ENCODE peak calls at places on chromosomes 11 and 22, in five cellular contexts. N, I, P, J and U are unnamed samples.

GRCh38 chr22:19042285-19043110 is 79.7 kb downstream of the DGCR2 start:
- DNase-seq in N (no peak), I (no peak), P (peak), J (no peak), U (no peak)

GRCh38 chr11:1927151-1928037 is 7.9 kb downstream of the TNNT3 start:
- DNase-seq in N (no peak), I (no peak), P (no peak), J (no peak), U (no peak)

GRCh38 chr11:63557548-63557947 is 5.6 kb downstream of the PLAAT2 start:
- DNase-seq in N (no peak), I (no peak), P (no peak), J (no peak), U (no peak)

GRCh38 chr11:117961896-117962295 is 24.3 kb upstream of the IL10RA start:
- DNase-seq in N (no peak), I (no peak), P (no peak), J (no peak), U (no peak)

GRCh38 chr11:45142241-45142885 is 4.1 kb upstream of the PRDM11 start:
- DNase-seq in N (no peak), I (no peak), P (no peak), J (no peak), U (no peak)

GRCh38 chr22:39567135-39567946 is 3.2 kb upstream of the CACNA1I start:
- DNase-seq in N (no peak), I (no peak), P (peak), J (no peak), U (no peak)

GRCh38 chr11:14320020-14320419 is 39.0 kb downstream of the RRAS2 start:
- DNase-seq in N (no peak), I (no peak), P (no peak), J (peak), U (no peak)

GRCh38 chr22:42957544-42957943 is 57.4 kb downstream of the PACSIN2 start:
- DNase-seq in N (no peak), I (no peak), P (no peak), J (no peak), U (no peak)

GRCh38 chr11:71080239-71081097 is 171.9 kb downstream of the SHANK2 start:
- DNase-seq in N (no peak), I (peak), P (peak), J (peak), U (no peak)

GRCh38 chr11:95991545-95991944 is 67.6 kb upstream of the MTMR2 start:
- DNase-seq in N (no peak), I (no peak), P (no peak), J (peak), U (no peak)

GRCh38 chr22:49962751-49963646 is 2.4 kb downstream of the PIM3 start:
- DNase-seq in N (no peak), I (no peak), P (no peak), J (no peak), U (no peak)

GRCh38 chr11:43638717-43639116 is 41.8 kb upstream of the HSD17B12 start:
- DNase-seq in N (no peak), I (no peak), P (no peak), J (no peak), U (no peak)

GRCh38 chr22:36465232-36466021 is 16.0 kb downstream of the TXN2 start:
- DNase-seq in N (no peak), I (peak), P (no peak), J (peak), U (no peak)

GRCh38 chr11:110710520-110711381 is 1.5 kb downstream of the ARHGAP20 start:
- DNase-seq in N (no peak), I (peak), P (peak), J (peak), U (no peak)

GRCh38 chr11:72079776-72080325 is 491 bp downstream of the NUMA1 start:
- DNase-seq in N (no peak), I (no peak), P (peak), J (no peak), U (no peak)

GRCh38 chr11:8777907-8778767 is 95.5 kb downstream of the RPL27A start:
- DNase-seq in N (no peak), I (peak), P (no peak), J (peak), U (no peak)

GRCh38 chr11:72642815-72643511 is 31.3 kb downstream of the PDE2A start:
- DNase-seq in N (no peak), I (peak), P (peak), J (peak), U (peak)

GRCh38 chr22:28430656-28431055 is 249.0 kb downstream of the TTC28 start:
- DNase-seq in N (no peak), I (no peak), P (no peak), J (no peak), U (no peak)

GRCh38 chr11:11661356-11662040 is 39.7 kb upstream of the GALNT18 start:
- DNase-seq in N (no peak), I (no peak), P (no peak), J (no peak), U (no peak)

GRCh38 chr11:16911658-16912057 is 102.6 kb downstream of the PLEKHA7 start:
- DNase-seq in N (no peak), I (no peak), P (no peak), J (no peak), U (no peak)

GRCh38 chr22:20938272-20938671 is 21.1 kb downstream of the CRKL start:
- DNase-seq in N (no peak), I (no peak), P (no peak), J (no peak), U (no peak)

GRCh38 chr11:130908770-130909625 is 7.3 kb downstream of the SNX19 start:
- DNase-seq in N (peak), I (peak), P (no peak), J (peak), U (no peak)

GRCh38 chr11:61056566-61056965 is 45.7 kb upstream of the CD5 start:
- DNase-seq in N (no peak), I (no peak), P (no peak), J (no peak), U (no peak)

GRCh38 chr11:128642571-128642970 is 51.3 kb upstream of the FLI1 start:
- DNase-seq in N (no peak), I (no peak), P (no peak), J (no peak), U (no peak)

GRCh38 chr11:96185220-96185768 is 157.7 kb downstream of the MAML2 start:
- DNase-seq in N (no peak), I (no peak), P (no peak), J (no peak), U (no peak)